ENCODE peak calls at places on chromosomes 2 and 18, in nine cellular contexts. L is IMR-90, N is suprapubic skin, B is stomach, Q is cardiac muscle cell, J is mesenchymal stem cell, A is heart right ventricle, Z is fibroblast of lung, O is left lung. D is an unnamed sample.

GRCh38 chr18:21085579-21086161 is 25.9 kb downstream of the ROCK1 start:
- DNase-seq in L (peak; percentile 8), N (no peak), B (no peak), Q (no peak), J (no peak), A (no peak), Z (peak; percentile 15), O (no peak), D (no peak)

GRCh38 chr18:77038182-77038581 is 94.4 kb downstream of the MBP start:
- DNase-seq in L (no peak), N (no peak), B (no peak), Q (no peak), J (no peak), A (no peak), Z (no peak), O (no peak), D (no peak)

GRCh38 chr2:84417453-84417852 is 41.6 kb downstream of the SUCLG1 start:
- DNase-seq in L (peak; percentile 19), N (no peak), B (no peak), Q (no peak), J (no peak), A (no peak), Z (peak; percentile 48), O (no peak), D (no peak)

GRCh38 chr2:237574894-237575868 is 8.8 kb downstream of the PRLH start:
- DNase-seq in L (no peak), N (no peak), B (peak; percentile 77), Q (peak; percentile 37), J (no peak), A (peak; percentile 42), Z (peak; percentile 36), O (peak; percentile 70), D (no peak)

GRCh38 chr2:9796056-9796792 is 47.0 kb upstream of the TAF1B start:
- DNase-seq in L (no peak), N (no peak), B (no peak), Q (no peak), J (peak; percentile 7), A (no peak), Z (no peak), O (no peak), D (no peak)

GRCh38 chr2:45872211-45872610 is 220.7 kb downstream of the PRKCE start:
- DNase-seq in L (peak; percentile 55), N (no peak), B (no peak), Q (peak; percentile 37), J (no peak), A (no peak), Z (peak; percentile 30), O (no peak), D (no peak)

GRCh38 chr2:16226381-16226780 is 286.0 kb downstream of the MYCN start:
- DNase-seq in L (no peak), N (no peak), B (no peak), Q (no peak), J (no peak), A (no peak), Z (no peak), O (no peak), D (no peak)

GRCh38 chr2:28338754-28339325 is 53.8 kb upstream of the FOSL2 start:
- DNase-seq in L (no peak), N (no peak), B (peak; percentile 55), Q (no peak), J (peak; percentile 49), A (no peak), Z (no peak), O (no peak), D (no peak)

GRCh38 chr2:121707920-121708361 is 28.7 kb downstream of the NIFK start:
- DNase-seq in L (no peak), N (no peak), B (no peak), Q (no peak), J (no peak), A (no peak), Z (peak; percentile 55), O (no peak), D (no peak)

GRCh38 chr2:104938226-104938941 is 84.5 kb downstream of the POU3F3 start:
- DNase-seq in L (no peak), N (no peak), B (no peak), Q (no peak), J (no peak), A (no peak), Z (no peak), O (no peak), D (no peak)

DNA sequence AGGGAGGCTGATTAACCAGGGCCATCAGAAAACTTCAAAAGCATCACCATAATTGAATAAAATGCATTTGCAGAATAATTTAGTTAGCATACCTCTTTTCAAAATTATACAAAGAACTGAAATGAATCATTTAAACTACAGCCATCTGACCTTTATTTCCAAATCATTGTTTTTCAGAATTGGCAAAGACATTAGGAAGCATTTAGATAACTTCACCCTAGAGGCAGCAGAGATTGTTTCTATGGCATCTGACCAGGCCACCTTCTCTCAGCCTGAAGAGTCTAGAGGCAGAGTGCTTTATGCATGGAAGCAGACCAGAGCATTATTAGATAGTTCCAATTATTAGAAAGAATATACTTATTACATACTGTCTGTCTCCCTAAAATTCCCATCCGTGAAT is 48.8 kb upstream of the CNTNAP5 start:
- DNase-seq in L (no peak), N (no peak), B (no peak), Q (no peak), J (no peak), A (no peak), Z (no peak), O (no peak), D (no peak)
- H3K9me3 ChIP-seq in L (peaks cover 9% of the 10 kb centered on the region), N (no peaks in the 10 kb centered on the region), B (peaks cover 4% of the 10 kb centered on the region), Q (no peaks in the 10 kb centered on the region), J (peaks cover 10% of the 10 kb centered on the region), A (no peaks in the 10 kb centered on the region), Z (no peaks in the 10 kb centered on the region), O (peaks cover 6% of the 10 kb centered on the region), D (no peaks in the 10 kb centered on the region)

DNA sequence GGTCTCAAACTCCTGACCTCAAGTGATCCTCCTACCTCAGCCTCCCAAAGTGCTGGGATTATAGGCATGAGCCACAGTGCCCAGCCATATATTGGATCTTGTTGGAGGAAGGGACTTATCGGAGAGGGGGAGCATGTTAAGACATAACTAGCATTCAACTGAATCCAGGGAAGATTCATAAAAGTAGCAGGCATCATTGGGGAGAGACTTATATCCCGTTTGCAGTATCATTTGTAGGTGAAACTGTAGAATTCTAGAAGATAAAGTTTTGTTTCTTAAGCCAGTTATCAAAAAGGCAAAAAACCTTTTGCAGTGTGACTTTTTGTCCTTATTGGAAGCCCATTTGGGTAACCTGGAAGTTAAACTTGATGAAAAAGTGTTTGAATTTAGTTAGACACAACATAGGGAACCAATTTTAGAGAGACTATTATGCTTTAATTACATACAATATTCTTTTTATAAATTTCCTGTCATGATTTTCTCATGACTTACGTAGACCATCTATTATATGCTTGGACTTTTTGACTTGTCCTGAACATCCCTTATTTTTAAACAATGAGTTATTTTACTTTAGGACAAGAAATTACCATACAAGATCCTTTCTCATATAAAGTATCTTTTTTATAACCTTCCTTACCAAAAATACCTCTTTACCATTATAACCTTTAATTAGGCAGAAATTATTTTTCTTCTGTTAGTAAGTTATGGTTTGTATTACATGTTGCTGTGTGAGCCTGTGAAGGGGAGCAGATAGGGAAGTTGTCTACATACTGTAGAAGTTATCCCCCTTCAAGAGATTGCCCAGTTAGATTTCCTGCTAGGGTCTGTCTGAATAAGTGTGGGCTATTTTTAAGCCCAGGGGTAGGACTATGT is 20.3 kb downstream of the RAB3GAP1 start:
- DNase-seq in L (no peak), N (no peak), B (no peak), Q (no peak), J (no peak), A (no peak), Z (no peak), O (no peak), D (no peak)
- H3K9me3 ChIP-seq in L (peaks cover 15% of the 10 kb centered on the region), N (no peaks in the 10 kb centered on the region), B (no peaks in the 10 kb centered on the region), Q (no peaks in the 10 kb centered on the region), J (peaks cover 21% of the 10 kb centered on the region), A (peaks cover 11% of the 10 kb centered on the region), Z (peaks cover 3% of the 10 kb centered on the region), O (peaks cover 29% of the 10 kb centered on the region), D (no peaks in the 10 kb centered on the region)

GRCh38 chr2:144749188-144749587 is 229.3 kb upstream of the ZEB2 start:
- DNase-seq in L (no peak), N (no peak), B (no peak), Q (no peak), J (no peak), A (no peak), Z (no peak), O (no peak), D (no peak)

GRCh38 chr2:144747571-144747970 is 227.7 kb upstream of the ZEB2 start:
- DNase-seq in L (no peak), N (no peak), B (no peak), Q (no peak), J (no peak), A (no peak), Z (no peak), O (no peak), D (no peak)

GRCh38 chr2:144751142-144751905 is 231.4 kb upstream of the ZEB2 start:
- DNase-seq in L (no peak), N (no peak), B (no peak), Q (no peak), J (no peak), A (no peak), Z (no peak), O (no peak), D (no peak)

GRCh38 chr2:144745424-144745823 is 225.5 kb upstream of the ZEB2 start:
- DNase-seq in L (no peak), N (no peak), B (no peak), Q (no peak), J (no peak), A (no peak), Z (no peak), O (no peak), D (no peak)

GRCh38 chr2:144748443-144748842 is 228.5 kb upstream of the ZEB2 start:
- DNase-seq in L (no peak), N (no peak), B (no peak), Q (no peak), J (no peak), A (no peak), Z (no peak), O (no peak), D (no peak)
- H3K9me3 ChIP-seq in L (peaks cover 12% of the 10 kb centered on the region), N (peaks cover 21% of the 10 kb centered on the region), B (peaks cover 29% of the 10 kb centered on the region), Q (no peaks in the 10 kb centered on the region), J (peaks cover 44% of the 10 kb centered on the region), A (peaks cover 6% of the 10 kb centered on the region), Z (no peaks in the 10 kb centered on the region), O (peaks cover 42% of the 10 kb centered on the region), D (no peaks in the 10 kb centered on the region)

GRCh38 chr2:39368376-39368775 is 68.7 kb downstream of the MAP4K3 start:
- DNase-seq in L (no peak), N (no peak), B (no peak), Q (no peak), J (no peak), A (no peak), Z (no peak), O (no peak), D (no peak)

GRCh38 chr2:39359453-39360038 is 77.5 kb downstream of the MAP4K3 start:
- DNase-seq in L (no peak), N (no peak), B (no peak), Q (no peak), J (no peak), A (no peak), Z (no peak), O (no peak), D (no peak)

GRCh38 chr2:39356922-39357639 is 80.0 kb downstream of the MAP4K3 start:
- DNase-seq in L (no peak), N (no peak), B (no peak), Q (no peak), J (no peak), A (no peak), Z (no peak), O (no peak), D (no peak)

GRCh38 chr2:39361511-39361910 is 75.6 kb downstream of the MAP4K3 start:
- DNase-seq in L (no peak), N (no peak), B (no peak), Q (no peak), J (no peak), A (no peak), Z (no peak), O (no peak), D (no peak)

GRCh38 chr2:39362595-39362994 is 74.5 kb downstream of the MAP4K3 start:
- DNase-seq in L (no peak), N (no peak), B (no peak), Q (no peak), J (no peak), A (no peak), Z (no peak), O (no peak), D (no peak)
- H3K9me3 ChIP-seq in L (peaks cover 15% of the 10 kb centered on the region), N (peaks cover 24% of the 10 kb centered on the region), B (peaks cover 21% of the 10 kb centered on the region), Q (peaks cover 3% of the 10 kb centered on the region), J (peaks cover 36% of the 10 kb centered on the region), A (peaks cover 12% of the 10 kb centered on the region), Z (no peaks in the 10 kb centered on the region), O (peaks cover 38% of the 10 kb centered on the region), D (peaks cover 13% of the 10 kb centered on the region)